ENCODE peak calls at places on chromosomes 3 and 15, in nine cellular contexts. F, V, S, C, A, J, U, W and Y are unnamed samples.

GRCh38 chr3:71987089-71987735 is 202.3 kb upstream of the PROK2 start:
- DNase-seq in F (no peak), S (no peak), U (no peak), J (no peak), C (peak), A (peak), W (peak), V (no peak), Y (peak)

GRCh38 chr3:122784436-122784835 is 9.2 kb downstream of the HSPBAP1 start:
- DNase-seq in C (peak), J (no peak), U (peak), V (no peak), S (no peak), A (no peak), F (no peak), W (no peak), Y (peak)

GRCh38 chr3:152196782-152197181 is 71.9 kb upstream of the MBNL1 start:
- DNase-seq in A (no peak), C (no peak), S (no peak), F (no peak), U (no peak), W (no peak), V (no peak), J (no peak), Y (no peak)

GRCh38 chr3:128875556-128876120 is 3.8 kb upstream of the ACAD9 start:
- DNase-seq in W (peak), J (peak), A (no peak), F (no peak), V (peak), S (no peak), U (peak), C (peak), Y (no peak)

GRCh38 chr3:43787330-43787729 is 96.6 kb downstream of the ABHD5 start:
- DNase-seq in J (no peak), U (no peak), F (no peak), C (no peak), W (no peak), V (no peak), A (no peak), S (peak), Y (no peak)

GRCh38 chr3:131326307-131326706 is 55.3 kb upstream of the NUDT16 start:
- DNase-seq in U (peak), A (peak), V (no peak), F (no peak), J (no peak), S (no peak), W (no peak), C (no peak), Y (peak)

GRCh38 chr3:33884204-33884561 is 85.8 kb downstream of the PDCD6IP start:
- DNase-seq in S (no peak), C (peak), F (no peak), W (peak), V (no peak), U (no peak), A (peak), J (no peak), Y (peak)

GRCh38 chr3:45800611-45801010 is 4.3 kb upstream of the SLC6A20 start:
- DNase-seq in V (no peak), U (no peak), C (no peak), J (no peak), S (peak), F (no peak), A (no peak), W (no peak), Y (no peak)

GRCh38 chr15:48609486-48609885 is 36.0 kb downstream of the FBN1 start:
- DNase-seq in J (no peak), C (no peak), W (no peak), U (no peak), F (no peak), V (no peak), A (no peak), S (no peak), Y (no peak)

GRCh38 chr3:5072100-5072816 is 49.8 kb upstream of the ARL8B start:
- DNase-seq in S (no peak), J (peak), W (no peak), U (peak), F (no peak), C (no peak), A (no peak), V (no peak), Y (no peak)

GRCh38 chr15:71116942-71117341 is 1.7 kb downstream of the THSD4 start:
- DNase-seq in F (no peak), U (no peak), C (no peak), S (no peak), V (no peak), W (no peak), A (no peak), J (no peak), Y (peak)

GRCh38 chr3:52998781-52999509 is 46.9 kb downstream of the SFMBT1 start:
- DNase-seq in V (no peak), S (no peak), W (no peak), A (no peak), U (peak), F (no peak), J (no peak), C (no peak), Y (no peak)

GRCh38 chr15:49421991-49422390 is 1.1 kb upstream of the FGF7 start:
- DNase-seq in C (peak), U (peak), F (peak), V (peak), A (peak), J (peak), S (peak), W (peak), Y (peak)

GRCh38 chr3:195221015-195221853 is 49.7 kb downstream of the XXYLT1 start:
- DNase-seq in S (no peak), W (peak), U (no peak), F (no peak), C (peak), J (no peak), V (no peak), A (peak), Y (peak)

GRCh38 chr3:159252772-159253384 is 451.0 kb downstream of the MFSD1 start:
- DNase-seq in W (no peak), S (no peak), V (no peak), J (no peak), U (peak), C (peak), F (no peak), A (peak), Y (peak)

GRCh38 chr3:377158-377561 is 180.6 kb downstream of the CHL1 start:
- DNase-seq in S (no peak), F (no peak), U (peak), A (peak), V (no peak), W (no peak), J (no peak), C (peak), Y (no peak)

GRCh38 chr3:157918402-157918801 is 187.8 kb downstream of the SHOX2 start:
- DNase-seq in U (no peak), V (no peak), A (no peak), C (no peak), J (no peak), W (no peak), F (no peak), S (no peak), Y (no peak)

GRCh38 chr3:151483961-151484360 is 23.1 kb upstream of the IGSF10 start:
- DNase-seq in W (no peak), C (no peak), V (no peak), S (no peak), U (no peak), F (no peak), A (no peak), J (no peak), Y (no peak)

GRCh38 chr3:46882377-46883015 is 5.0 kb downstream of the PTH1R start:
- DNase-seq in C (peak), A (peak), U (no peak), V (no peak), S (no peak), F (no peak), J (no peak), W (no peak), Y (peak)

GRCh38 chr15:85406916-85407315 is 26.5 kb downstream of the AKAP13 start:
- DNase-seq in F (no peak), C (no peak), A (peak), J (no peak), V (no peak), U (no peak), S (no peak), W (no peak), Y (peak)

GRCh38 chr15:78174398-78174797 is 25.2 kb downstream of the IDH3A start:
- DNase-seq in A (no peak), S (no peak), V (no peak), W (no peak), F (no peak), J (no peak), U (no peak), C (no peak), Y (no peak)

GRCh38 chr3:156037356-156037755 is 83.0 kb upstream of the KCNAB1 start:
- DNase-seq in J (no peak), A (no peak), C (no peak), S (no peak), F (no peak), U (no peak), V (no peak), W (no peak), Y (peak)

GRCh38 chr15:57881361-57881760 is 174.8 kb downstream of the POLR2M start:
- DNase-seq in W (no peak), C (no peak), J (no peak), U (no peak), V (no peak), A (peak), F (no peak), S (no peak), Y (peak)

GRCh38 chr3:40613306-40613705 is 88.5 kb downstream of the ZNF621 start:
- DNase-seq in V (no peak), W (no peak), U (no peak), F (no peak), C (no peak), S (no peak), A (no peak), J (no peak), Y (no peak)

GRCh38 chr3:21292971-21293370 is 458.0 kb downstream of the ZNF385D start:
- DNase-seq in V (no peak), W (no peak), U (peak), S (no peak), J (no peak), F (no peak), A (no peak), C (no peak), Y (no peak)

GRCh38 chr3:21294768-21295167 is 456.2 kb downstream of the ZNF385D start:
- DNase-seq in J (no peak), S (no peak), V (no peak), U (peak), C (peak), A (peak), W (no peak), F (no peak), Y (peak)

GRCh38 chr3:21290557-21290956 is 460.5 kb downstream of the ZNF385D start:
- DNase-seq in J (no peak), A (no peak), F (no peak), W (no peak), V (no peak), U (no peak), C (no peak), S (no peak), Y (no peak)
- TF ChIP-seq CTCF in J (peak), A (peak), F (no peak), W (peak), V (no peak), U (no peak), C (peak), S (peak), Y (peak)

GRCh38 chr3:28057548-28057947 is 183.9 kb upstream of the CMC1 start:
- DNase-seq in A (no peak), W (no peak), J (no peak), S (no peak), F (no peak), C (no peak), U (no peak), V (no peak), Y (no peak)
- H3K4me3 ChIP-seq in A (no peak), W (no peak), J (no peak), S (no peak), F (no peak), C (no peak), U (no peak), V (no peak), Y (no peak)

DNA sequence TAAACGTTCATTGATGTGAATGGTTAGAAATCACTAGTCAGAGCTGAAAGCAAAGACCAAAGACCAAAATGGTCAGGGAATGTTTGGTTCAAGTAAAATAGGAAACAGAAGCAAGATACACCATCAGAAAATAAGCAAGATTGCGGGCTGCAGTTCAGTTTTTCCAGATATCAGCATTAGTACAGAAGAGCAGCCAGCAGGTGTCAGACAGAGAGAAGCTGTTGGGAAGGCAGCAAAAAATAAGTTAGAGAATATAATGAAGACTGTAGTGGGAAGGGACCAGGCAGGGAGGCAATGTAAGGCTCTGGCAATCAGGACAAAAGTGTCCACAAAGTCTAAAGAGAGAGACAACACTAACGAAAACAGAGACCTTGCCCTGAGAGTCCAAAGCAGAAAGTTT is 639.4 kb upstream of the NAALADL2 start:
- DNase-seq in W (no peak), S (no peak), J (no peak), C (no peak), U (no peak), A (no peak), V (no peak), F (no peak), Y (no peak)
- TF ChIP-seq CTCF in W (no peak), S (no peak), J (no peak), C (no peak), U (no peak), A (peak), V (no peak), F (no peak), Y (no peak)

GRCh38 chr3:184604039-184604955 is 42.7 kb downstream of the EPHB3 start:
- DNase-seq in J (peak), V (no peak), A (no peak), C (no peak), F (no peak), S (no peak), U (no peak), W (peak), Y (no peak)
- H3K4me3 ChIP-seq in J (peak), V (peak), A (no peak), C (peak), F (peak), S (peak), U (peak), W (peak), Y (no peak)

GRCh38 chr15:91118796-91119590 is 18.9 kb downstream of the SV2B start:
- DNase-seq in S (peak), F (no peak), J (no peak), V (no peak), U (no peak), C (no peak), A (no peak), W (no peak), Y (no peak)

GRCh38 chr15:91126080-91126479 is 26.0 kb downstream of the SV2B start:
- DNase-seq in W (no peak), C (no peak), U (peak), A (no peak), V (no peak), J (no peak), F (no peak), S (no peak), Y (no peak)

GRCh38 chr15:91124155-91124554 is 24.1 kb downstream of the SV2B start:
- DNase-seq in V (no peak), U (no peak), W (no peak), F (no peak), J (no peak), A (no peak), S (no peak), C (no peak), Y (no peak)

GRCh38 chr15:91125162-91125561 is 25.1 kb downstream of the SV2B start:
- DNase-seq in J (no peak), C (no peak), V (no peak), F (no peak), W (no peak), S (no peak), U (no peak), A (no peak), Y (no peak)

GRCh38 chr15:91122296-91122695 is 22.2 kb downstream of the SV2B start:
- DNase-seq in F (no peak), W (no peak), A (no peak), V (no peak), U (no peak), S (no peak), C (no peak), J (no peak), Y (no peak)
- TF ChIP-seq CTCF in F (no peak), W (no peak), A (no peak), V (no peak), U (no peak), S (no peak), C (no peak), J (no peak), Y (no peak)

DNA sequence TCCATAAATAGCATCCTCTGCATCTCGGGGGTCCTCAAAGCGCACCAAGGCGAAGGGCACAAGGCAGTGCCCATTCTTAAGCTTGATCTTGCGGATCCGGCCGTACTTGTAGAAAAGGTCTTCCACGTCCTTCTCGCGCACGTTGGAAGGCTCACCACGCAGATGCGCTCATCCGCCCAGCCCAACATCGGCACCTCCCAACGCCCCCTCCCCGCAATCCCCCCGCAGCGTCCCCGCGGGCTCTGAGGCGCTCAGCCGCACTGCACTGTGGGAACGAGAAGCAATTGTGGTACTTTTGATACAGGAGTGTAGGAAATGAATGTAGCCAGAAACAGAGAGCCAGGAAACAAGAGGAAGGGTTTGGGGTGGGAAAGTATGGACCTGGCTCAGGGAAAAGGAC is 17.5 kb downstream of the AP3B2 start:
- DNase-seq in F (no peak), C (no peak), A (no peak), V (no peak), J (no peak), U (no peak), S (no peak), W (peak), Y (no peak)
- H3K4me3 ChIP-seq in F (no peak), C (no peak), A (no peak), V (no peak), J (no peak), U (no peak), S (no peak), W (peak), Y (no peak)